ENCODE peak calls at places on chromosome 14, in four cellular contexts. G is HepG2, J is GM12878, R is K562. U is an unnamed sample.

GRCh38 chr14:30607156-30607780 is 14.9 kb upstream of the SCFD1 start:
- DNase-seq in G (no peak), R (no peak), J (no peak), U (no peak)

GRCh38 chr14:81303258-81303935 is 82.6 kb upstream of the GTF2A1 start:
- DNase-seq in J (peak), R (peak), G (peak), U (no peak)

GRCh38 chr14:102949062-102949800 is 26.8 kb downstream of the AMN start:
- DNase-seq in R (no peak), J (no peak), G (no peak), U (no peak)

GRCh38 chr14:72607386-72608125 is 286.3 kb downstream of the DPF3 start:
- DNase-seq in J (no peak), G (no peak), R (no peak), U (no peak)

GRCh38 chr14:78130356-78130755 is 39.8 kb upstream of the NRXN3 start:
- DNase-seq in J (no peak), R (no peak), G (no peak), U (no peak)

GRCh38 chr14:78863143-78863542 is 693.0 kb downstream of the NRXN3 start:
- DNase-seq in G (peak), J (no peak), R (peak), U (peak)

GRCh38 chr14:50452285-50452684 is 55.6 kb upstream of the CDKL1 start:
- DNase-seq in J (no peak), G (no peak), R (no peak), U (no peak)

GRCh38 chr14:26204954-26205479 is 392.8 kb downstream of the NOVA1 start:
- DNase-seq in G (no peak), J (no peak), R (no peak), U (no peak)

GRCh38 chr14:72666610-72667009 is 227.3 kb downstream of the DPF3 start:
- DNase-seq in J (no peak), R (no peak), G (no peak), U (no peak)

GRCh38 chr14:55799523-55800095 is 219.6 kb downstream of the KTN1 start:
- DNase-seq in J (no peak), G (no peak), R (peak), U (no peak)
- TF ChIP-seq TARDBP in J (no peak), G (no peak), R (no peak), U (no peak)

DNA sequence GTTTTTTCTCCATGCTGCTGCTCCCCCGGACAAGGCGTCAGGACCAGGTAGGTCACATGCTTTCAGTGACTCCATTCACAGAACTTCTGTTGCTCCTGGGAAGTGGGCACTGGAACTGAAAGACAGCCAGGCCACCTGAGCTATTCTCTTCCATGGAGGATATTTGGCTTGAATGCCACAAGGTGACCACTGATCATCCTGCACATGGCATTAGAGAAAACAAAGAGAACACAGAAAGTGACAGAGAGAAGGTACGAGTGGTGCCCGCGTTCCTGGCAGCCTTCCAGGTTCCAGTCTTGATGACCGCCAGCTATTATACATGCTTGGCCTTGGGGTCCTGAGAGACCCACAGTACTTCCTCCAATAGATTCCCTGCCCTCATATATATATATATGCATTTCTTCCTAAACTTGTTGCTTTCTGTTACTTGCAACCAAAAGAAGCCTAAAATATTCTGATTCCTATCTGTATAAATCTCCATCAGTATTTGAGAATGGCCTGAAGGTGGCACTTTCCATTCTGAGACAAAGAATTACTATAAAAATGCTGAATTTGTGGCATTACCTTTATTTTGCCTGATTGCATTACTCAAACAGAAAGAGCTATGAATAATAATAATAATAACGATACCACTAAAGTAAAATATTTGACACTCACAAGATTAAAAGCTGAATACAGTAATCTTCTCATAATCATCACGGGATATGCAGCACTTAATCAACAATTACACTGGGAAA is 174.9 kb downstream of the FOXN3 start:
- DNase-seq in G (no peak), J (no peak), R (no peak), U (no peak)
- TF ChIP-seq FOXK2 in G (no peak), J (no peak), R (no peak), U (no peak)

DNA sequence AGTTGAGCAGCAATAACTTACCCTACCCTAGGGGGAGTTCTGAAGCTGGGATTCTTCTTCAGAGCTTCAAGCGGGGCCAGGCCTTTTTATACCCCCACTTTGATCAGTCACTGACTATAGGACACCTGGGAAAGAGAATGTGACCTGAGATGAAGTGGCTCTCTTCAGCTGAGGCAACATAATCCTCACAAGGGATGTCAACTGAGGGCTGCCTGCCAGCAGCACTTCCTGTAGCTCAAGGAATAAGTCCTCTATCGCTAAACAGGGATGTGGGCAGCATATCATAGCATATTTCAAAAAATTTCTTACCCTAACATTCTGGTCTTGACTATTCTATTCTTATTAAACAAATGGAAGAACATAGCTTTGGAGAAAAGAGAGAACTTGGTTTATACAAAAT is 17.4 kb downstream of the LGALS3 start:
- DNase-seq in G (no peak), R (no peak), J (no peak), U (no peak)
- TF ChIP-seq TARDBP in G (no peak), R (no peak), J (no peak), U (no peak)

GRCh38 chr14:31950760-31951637 is 126.1 kb upstream of the ARHGAP5 start:
- DNase-seq in R (peak), G (no peak), J (no peak), U (peak)
- TF ChIP-seq FOXK2 in R (no peak), G (no peak), J (no peak), U (no peak)

DNA sequence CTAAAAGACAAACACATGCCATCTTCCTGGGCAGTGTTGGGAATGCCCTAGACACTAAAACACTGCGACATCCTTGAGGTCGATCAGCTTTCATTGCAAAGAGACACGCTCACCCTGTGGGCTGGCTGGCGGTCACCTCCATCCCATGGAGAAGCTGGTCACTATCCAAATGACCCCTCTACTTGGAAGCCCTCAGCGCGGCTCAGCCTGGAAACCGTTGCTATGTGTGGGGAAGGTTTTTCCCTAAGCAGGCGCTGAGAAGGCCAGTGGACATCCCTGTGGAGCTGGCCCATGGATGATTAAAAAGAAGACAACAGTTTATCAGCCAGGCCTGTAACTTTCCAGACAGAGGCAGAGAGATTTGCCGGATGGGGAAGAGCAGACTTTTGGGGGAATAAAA is 16.8 kb downstream of the GSC start:
- DNase-seq in J (no peak), R (no peak), G (no peak), U (no peak)
- TF ChIP-seq TARDBP in J (no peak), R (no peak), G (no peak), U (no peak)

GRCh38 chr14:92922883-92923743 is at the start of gene CHGA:
- DNase-seq in G (peak), R (peak), J (no peak), U (peak)
- TF ChIP-seq FOXK2 in G (no peak), R (no peak), J (no peak), U (no peak)

U was measured in HEK293T.